ENCODE peak calls at places on chromosomes 13 and 19, in nine cellular contexts. One of them, this sample, is unnamed.

GRCh38 chr19:32599736-32600157 is 18.8 kb downstream of the PDCD5 start:
- DNase-seq in neural progenitor cell: peak
- DNase-seq in fibroblast of villous mesenchyme: peak
- DNase-seq in IMR-90: peak
- DNase-seq in RWPE1: peak
- DNase-seq in smooth muscle cell of the brain vasculature: peak
- DNase-seq in left ventricle myocardium inferior: no peak
- DNase-seq in stimulated activated CD4-positive, alpha-beta T cell treated with anti-CD3 and anti-CD28 coated beads, Interleukin-1b, Interleukin-23, amount 100 ng/mL, for 4 hours: no peak
- DNase-seq in tibial artery: no peak
- DNase-seq in this sample: no peak

GRCh38 chr13:92739306-92739818 is 487.2 kb upstream of the GPC6 start:
- DNase-seq in neural progenitor cell: no peak
- DNase-seq in stimulated activated CD4-positive, alpha-beta T cell treated with anti-CD3 and anti-CD28 coated beads, Interleukin-1b, Interleukin-23, amount 100 ng/mL, for 4 hours: no peak
- DNase-seq in IMR-90: peak
- DNase-seq in smooth muscle cell of the brain vasculature: no peak
- DNase-seq in left ventricle myocardium inferior: no peak
- DNase-seq in fibroblast of villous mesenchyme: no peak
- DNase-seq in tibial artery: no peak
- DNase-seq in RWPE1: no peak
- DNase-seq in this sample: no peak

GRCh38 chr19:8397746-8398721 is 7.9 kb downstream of the RAB11B start:
- DNase-seq in RWPE1: no peak
- DNase-seq in left ventricle myocardium inferior: no peak
- DNase-seq in neural progenitor cell: no peak
- DNase-seq in tibial artery: no peak
- DNase-seq in IMR-90: no peak
- DNase-seq in fibroblast of villous mesenchyme: no peak
- DNase-seq in stimulated activated CD4-positive, alpha-beta T cell treated with anti-CD3 and anti-CD28 coated beads, Interleukin-1b, Interleukin-23, amount 100 ng/mL, for 4 hours: no peak
- DNase-seq in smooth muscle cell of the brain vasculature: no peak
- DNase-seq in this sample: no peak

GRCh38 chr13:113291129-113291528 is 5.9 kb upstream of the LAMP1 start:
- DNase-seq in IMR-90: no peak
- DNase-seq in fibroblast of villous mesenchyme: no peak
- DNase-seq in stimulated activated CD4-positive, alpha-beta T cell treated with anti-CD3 and anti-CD28 coated beads, Interleukin-1b, Interleukin-23, amount 100 ng/mL, for 4 hours: no peak
- DNase-seq in RWPE1: no peak
- DNase-seq in neural progenitor cell: no peak
- DNase-seq in smooth muscle cell of the brain vasculature: no peak
- DNase-seq in left ventricle myocardium inferior: no peak
- DNase-seq in tibial artery: no peak
- DNase-seq in this sample: no peak

GRCh38 chr19:1038995-1039645 is 787 bp upstream of the ABCA7 start:
- DNase-seq in neural progenitor cell: no peak
- DNase-seq in left ventricle myocardium inferior: no peak
- DNase-seq in smooth muscle cell of the brain vasculature: no peak
- DNase-seq in stimulated activated CD4-positive, alpha-beta T cell treated with anti-CD3 and anti-CD28 coated beads, Interleukin-1b, Interleukin-23, amount 100 ng/mL, for 4 hours: no peak
- DNase-seq in tibial artery: no peak
- DNase-seq in fibroblast of villous mesenchyme: no peak
- DNase-seq in IMR-90: peak
- DNase-seq in RWPE1: no peak
- DNase-seq in this sample: no peak

GRCh38 chr19:4060621-4061177 is 6.0 kb downstream of the ZBTB7A start:
- DNase-seq in neural progenitor cell: no peak
- DNase-seq in RWPE1: no peak
- DNase-seq in fibroblast of villous mesenchyme: no peak
- DNase-seq in IMR-90: no peak
- DNase-seq in tibial artery: no peak
- DNase-seq in stimulated activated CD4-positive, alpha-beta T cell treated with anti-CD3 and anti-CD28 coated beads, Interleukin-1b, Interleukin-23, amount 100 ng/mL, for 4 hours: no peak
- DNase-seq in smooth muscle cell of the brain vasculature: no peak
- DNase-seq in left ventricle myocardium inferior: no peak
- DNase-seq in this sample: peak

GRCh38 chr19:19459099-19459498 is 53.6 kb downstream of the GATAD2A start:
- DNase-seq in stimulated activated CD4-positive, alpha-beta T cell treated with anti-CD3 and anti-CD28 coated beads, Interleukin-1b, Interleukin-23, amount 100 ng/mL, for 4 hours: no peak
- DNase-seq in fibroblast of villous mesenchyme: peak
- DNase-seq in smooth muscle cell of the brain vasculature: no peak
- DNase-seq in IMR-90: peak
- DNase-seq in left ventricle myocardium inferior: no peak
- DNase-seq in RWPE1: no peak
- DNase-seq in neural progenitor cell: no peak
- DNase-seq in tibial artery: no peak
- DNase-seq in this sample: no peak

GRCh38 chr13:83197316-83197715 is 685.0 kb downstream of the SLITRK1 start:
- DNase-seq in tibial artery: no peak
- DNase-seq in left ventricle myocardium inferior: no peak
- DNase-seq in neural progenitor cell: no peak
- DNase-seq in IMR-90: no peak
- DNase-seq in fibroblast of villous mesenchyme: no peak
- DNase-seq in smooth muscle cell of the brain vasculature: no peak
- DNase-seq in RWPE1: no peak
- DNase-seq in stimulated activated CD4-positive, alpha-beta T cell treated with anti-CD3 and anti-CD28 coated beads, Interleukin-1b, Interleukin-23, amount 100 ng/mL, for 4 hours: no peak
- DNase-seq in this sample: no peak

GRCh38 chr19:23056516-23056915 is 53.5 kb upstream of the ZNF728 start:
- DNase-seq in IMR-90: no peak
- DNase-seq in stimulated activated CD4-positive, alpha-beta T cell treated with anti-CD3 and anti-CD28 coated beads, Interleukin-1b, Interleukin-23, amount 100 ng/mL, for 4 hours: no peak
- DNase-seq in smooth muscle cell of the brain vasculature: no peak
- DNase-seq in RWPE1: no peak
- DNase-seq in tibial artery: no peak
- DNase-seq in fibroblast of villous mesenchyme: no peak
- DNase-seq in neural progenitor cell: no peak
- DNase-seq in left ventricle myocardium inferior: no peak
- DNase-seq in this sample: no peak

GRCh38 chr19:39264306-39265290 is 3.6 kb upstream of the IFNL2 start:
- DNase-seq in fibroblast of villous mesenchyme: no peak
- DNase-seq in neural progenitor cell: peak
- DNase-seq in RWPE1: no peak
- DNase-seq in IMR-90: no peak
- DNase-seq in left ventricle myocardium inferior: no peak
- DNase-seq in tibial artery: no peak
- DNase-seq in smooth muscle cell of the brain vasculature: no peak
- DNase-seq in stimulated activated CD4-positive, alpha-beta T cell treated with anti-CD3 and anti-CD28 coated beads, Interleukin-1b, Interleukin-23, amount 100 ng/mL, for 4 hours: no peak
- DNase-seq in this sample: no peak

GRCh38 chr13:38350114-38350617 is 515 bp downstream of the UFM1 start:
- DNase-seq in neural progenitor cell: peak
- DNase-seq in IMR-90: peak
- DNase-seq in left ventricle myocardium inferior: peak
- DNase-seq in smooth muscle cell of the brain vasculature: peak
- DNase-seq in RWPE1: peak
- DNase-seq in stimulated activated CD4-positive, alpha-beta T cell treated with anti-CD3 and anti-CD28 coated beads, Interleukin-1b, Interleukin-23, amount 100 ng/mL, for 4 hours: peak
- DNase-seq in tibial artery: peak
- DNase-seq in fibroblast of villous mesenchyme: peak
- DNase-seq in this sample: peak

GRCh38 chr13:73715114-73715909 is 418.9 kb downstream of the KLF12 start:
- DNase-seq in neural progenitor cell: no peak
- DNase-seq in fibroblast of villous mesenchyme: no peak
- DNase-seq in smooth muscle cell of the brain vasculature: no peak
- DNase-seq in RWPE1: no peak
- DNase-seq in IMR-90: no peak
- DNase-seq in tibial artery: no peak
- DNase-seq in left ventricle myocardium inferior: no peak
- DNase-seq in stimulated activated CD4-positive, alpha-beta T cell treated with anti-CD3 and anti-CD28 coated beads, Interleukin-1b, Interleukin-23, amount 100 ng/mL, for 4 hours: peak
- DNase-seq in this sample: peak

GRCh38 chr13:98313938-98314292 is 136.8 kb upstream of the RNF113B start:
- DNase-seq in fibroblast of villous mesenchyme: no peak
- DNase-seq in tibial artery: no peak
- DNase-seq in neural progenitor cell: no peak
- DNase-seq in RWPE1: no peak
- DNase-seq in IMR-90: no peak
- DNase-seq in left ventricle myocardium inferior: no peak
- DNase-seq in stimulated activated CD4-positive, alpha-beta T cell treated with anti-CD3 and anti-CD28 coated beads, Interleukin-1b, Interleukin-23, amount 100 ng/mL, for 4 hours: no peak
- DNase-seq in smooth muscle cell of the brain vasculature: no peak
- DNase-seq in this sample: no peak

GRCh38 chr19:2144190-2144589 is 7.2 kb downstream of the AP3D1 start:
- DNase-seq in smooth muscle cell of the brain vasculature: no peak
- DNase-seq in stimulated activated CD4-positive, alpha-beta T cell treated with anti-CD3 and anti-CD28 coated beads, Interleukin-1b, Interleukin-23, amount 100 ng/mL, for 4 hours: no peak
- DNase-seq in left ventricle myocardium inferior: no peak
- DNase-seq in RWPE1: no peak
- DNase-seq in neural progenitor cell: no peak
- DNase-seq in fibroblast of villous mesenchyme: no peak
- DNase-seq in tibial artery: no peak
- DNase-seq in IMR-90: no peak
- DNase-seq in this sample: no peak

GRCh38 chr19:28619842-28620429 is 593.0 kb downstream of the UQCRFS1 start:
- DNase-seq in neural progenitor cell: no peak
- DNase-seq in left ventricle myocardium inferior: no peak
- DNase-seq in smooth muscle cell of the brain vasculature: no peak
- DNase-seq in stimulated activated CD4-positive, alpha-beta T cell treated with anti-CD3 and anti-CD28 coated beads, Interleukin-1b, Interleukin-23, amount 100 ng/mL, for 4 hours: no peak
- DNase-seq in IMR-90: no peak
- DNase-seq in tibial artery: no peak
- DNase-seq in fibroblast of villous mesenchyme: no peak
- DNase-seq in RWPE1: no peak
- DNase-seq in this sample: no peak

GRCh38 chr13:86870388-86870966 is 800.7 kb upstream of the SLITRK5 start:
- DNase-seq in smooth muscle cell of the brain vasculature: no peak
- DNase-seq in stimulated activated CD4-positive, alpha-beta T cell treated with anti-CD3 and anti-CD28 coated beads, Interleukin-1b, Interleukin-23, amount 100 ng/mL, for 4 hours: no peak
- DNase-seq in neural progenitor cell: peak
- DNase-seq in tibial artery: no peak
- DNase-seq in fibroblast of villous mesenchyme: peak
- DNase-seq in RWPE1: no peak
- DNase-seq in IMR-90: peak
- DNase-seq in left ventricle myocardium inferior: no peak
- DNase-seq in this sample: no peak

GRCh38 chr19:7673995-7674667 is 2.8 kb upstream of the MCEMP1 start:
- DNase-seq in smooth muscle cell of the brain vasculature: no peak
- DNase-seq in fibroblast of villous mesenchyme: peak
- DNase-seq in neural progenitor cell: peak
- DNase-seq in tibial artery: peak
- DNase-seq in left ventricle myocardium inferior: peak
- DNase-seq in IMR-90: peak
- DNase-seq in RWPE1: peak
- DNase-seq in stimulated activated CD4-positive, alpha-beta T cell treated with anti-CD3 and anti-CD28 coated beads, Interleukin-1b, Interleukin-23, amount 100 ng/mL, for 4 hours: no peak
- DNase-seq in this sample: peak

GRCh38 chr19:8262431-8262830 is 45.7 kb downstream of the CD320 start:
- DNase-seq in smooth muscle cell of the brain vasculature: no peak
- DNase-seq in neural progenitor cell: no peak
- DNase-seq in left ventricle myocardium inferior: no peak
- DNase-seq in IMR-90: no peak
- DNase-seq in tibial artery: peak
- DNase-seq in fibroblast of villous mesenchyme: no peak
- DNase-seq in RWPE1: no peak
- DNase-seq in stimulated activated CD4-positive, alpha-beta T cell treated with anti-CD3 and anti-CD28 coated beads, Interleukin-1b, Interleukin-23, amount 100 ng/mL, for 4 hours: no peak
- DNase-seq in this sample: no peak

GRCh38 chr19:27660428-27660827 is 1552.5 kb downstream of the UQCRFS1 start:
- DNase-seq in left ventricle myocardium inferior: no peak
- DNase-seq in tibial artery: no peak
- DNase-seq in smooth muscle cell of the brain vasculature: no peak
- DNase-seq in neural progenitor cell: no peak
- DNase-seq in IMR-90: no peak
- DNase-seq in fibroblast of villous mesenchyme: no peak
- DNase-seq in stimulated activated CD4-positive, alpha-beta T cell treated with anti-CD3 and anti-CD28 coated beads, Interleukin-1b, Interleukin-23, amount 100 ng/mL, for 4 hours: no peak
- DNase-seq in RWPE1: no peak
- DNase-seq in this sample: no peak

GRCh38 chr19:35063940-35064818 is 22.7 kb downstream of the HPN start:
- DNase-seq in left ventricle myocardium inferior: no peak
- DNase-seq in neural progenitor cell: no peak
- DNase-seq in fibroblast of villous mesenchyme: peak
- DNase-seq in stimulated activated CD4-positive, alpha-beta T cell treated with anti-CD3 and anti-CD28 coated beads, Interleukin-1b, Interleukin-23, amount 100 ng/mL, for 4 hours: no peak
- DNase-seq in RWPE1: peak
- DNase-seq in smooth muscle cell of the brain vasculature: no peak
- DNase-seq in tibial artery: no peak
- DNase-seq in IMR-90: peak
- DNase-seq in this sample: peak

GRCh38 chr19:8194528-8195275 is 14.5 kb upstream of the CERS4 start:
- DNase-seq in tibial artery: no peak
- DNase-seq in IMR-90: no peak
- DNase-seq in RWPE1: no peak
- DNase-seq in stimulated activated CD4-positive, alpha-beta T cell treated with anti-CD3 and anti-CD28 coated beads, Interleukin-1b, Interleukin-23, amount 100 ng/mL, for 4 hours: peak
- DNase-seq in fibroblast of villous mesenchyme: no peak
- DNase-seq in smooth muscle cell of the brain vasculature: no peak
- DNase-seq in left ventricle myocardium inferior: no peak
- DNase-seq in neural progenitor cell: no peak
- DNase-seq in this sample: peak

GRCh38 chr19:648305-648704 is 8.6 kb downstream of the FGF22 start:
- DNase-seq in fibroblast of villous mesenchyme: no peak
- DNase-seq in stimulated activated CD4-positive, alpha-beta T cell treated with anti-CD3 and anti-CD28 coated beads, Interleukin-1b, Interleukin-23, amount 100 ng/mL, for 4 hours: no peak
- DNase-seq in left ventricle myocardium inferior: no peak
- DNase-seq in smooth muscle cell of the brain vasculature: no peak
- DNase-seq in neural progenitor cell: no peak
- DNase-seq in IMR-90: no peak
- DNase-seq in tibial artery: no peak
- DNase-seq in RWPE1: no peak
- DNase-seq in this sample: no peak

GRCh38 chr13:75803175-75803611 is 167.1 kb downstream of the LMO7 start:
- DNase-seq in tibial artery: no peak
- DNase-seq in neural progenitor cell: no peak
- DNase-seq in IMR-90: no peak
- DNase-seq in smooth muscle cell of the brain vasculature: no peak
- DNase-seq in left ventricle myocardium inferior: no peak
- DNase-seq in RWPE1: no peak
- DNase-seq in fibroblast of villous mesenchyme: no peak
- DNase-seq in stimulated activated CD4-positive, alpha-beta T cell treated with anti-CD3 and anti-CD28 coated beads, Interleukin-1b, Interleukin-23, amount 100 ng/mL, for 4 hours: no peak
- DNase-seq in this sample: no peak

GRCh38 chr13:59425211-59425721 is 738.5 kb downstream of the DIAPH3 start:
- DNase-seq in stimulated activated CD4-positive, alpha-beta T cell treated with anti-CD3 and anti-CD28 coated beads, Interleukin-1b, Interleukin-23, amount 100 ng/mL, for 4 hours: no peak
- DNase-seq in neural progenitor cell: no peak
- DNase-seq in RWPE1: no peak
- DNase-seq in smooth muscle cell of the brain vasculature: no peak
- DNase-seq in left ventricle myocardium inferior: no peak
- DNase-seq in fibroblast of villous mesenchyme: peak
- DNase-seq in IMR-90: peak
- DNase-seq in tibial artery: no peak
- DNase-seq in this sample: no peak

GRCh38 chr19:8576273-8576993 is 809 bp downstream of the MYO1F start:
- DNase-seq in neural progenitor cell: no peak
- DNase-seq in fibroblast of villous mesenchyme: no peak
- DNase-seq in IMR-90: no peak
- DNase-seq in tibial artery: no peak
- DNase-seq in RWPE1: no peak
- DNase-seq in stimulated activated CD4-positive, alpha-beta T cell treated with anti-CD3 and anti-CD28 coated beads, Interleukin-1b, Interleukin-23, amount 100 ng/mL, for 4 hours: no peak
- DNase-seq in left ventricle myocardium inferior: no peak
- DNase-seq in smooth muscle cell of the brain vasculature: no peak
- DNase-seq in this sample: no peak

GRCh38 chr19:33814181-33815165 is 17.8 kb downstream of the KCTD15 start:
- DNase-seq in RWPE1: no peak
- DNase-seq in neural progenitor cell: no peak
- DNase-seq in stimulated activated CD4-positive, alpha-beta T cell treated with anti-CD3 and anti-CD28 coated beads, Interleukin-1b, Interleukin-23, amount 100 ng/mL, for 4 hours: no peak
- DNase-seq in tibial artery: no peak
- DNase-seq in IMR-90: peak
- DNase-seq in left ventricle myocardium inferior: no peak
- DNase-seq in smooth muscle cell of the brain vasculature: no peak
- DNase-seq in fibroblast of villous mesenchyme: peak
- DNase-seq in this sample: peak

GRCh38 chr19:3783660-3784584 is 2.3 kb downstream of the MATK start:
- DNase-seq in left ventricle myocardium inferior: no peak
- DNase-seq in smooth muscle cell of the brain vasculature: no peak
- DNase-seq in tibial artery: no peak
- DNase-seq in IMR-90: no peak
- DNase-seq in RWPE1: peak
- DNase-seq in stimulated activated CD4-positive, alpha-beta T cell treated with anti-CD3 and anti-CD28 coated beads, Interleukin-1b, Interleukin-23, amount 100 ng/mL, for 4 hours: peak
- DNase-seq in neural progenitor cell: peak
- DNase-seq in fibroblast of villous mesenchyme: no peak
- DNase-seq in this sample: no peak

GRCh38 chr19:4583961-4584669 is 24.6 kb upstream of the SEMA6B start:
- DNase-seq in stimulated activated CD4-positive, alpha-beta T cell treated with anti-CD3 and anti-CD28 coated beads, Interleukin-1b, Interleukin-23, amount 100 ng/mL, for 4 hours: peak
- DNase-seq in left ventricle myocardium inferior: no peak
- DNase-seq in neural progenitor cell: peak
- DNase-seq in fibroblast of villous mesenchyme: peak
- DNase-seq in smooth muscle cell of the brain vasculature: no peak
- DNase-seq in RWPE1: no peak
- DNase-seq in IMR-90: no peak
- DNase-seq in tibial artery: no peak
- DNase-seq in this sample: no peak

GRCh38 chr13:25881946-25882574 is 169.8 kb downstream of the SHISA2 start:
- DNase-seq in fibroblast of villous mesenchyme: peak
- DNase-seq in tibial artery: no peak
- DNase-seq in neural progenitor cell: peak
- DNase-seq in RWPE1: no peak
- DNase-seq in left ventricle myocardium inferior: no peak
- DNase-seq in smooth muscle cell of the brain vasculature: no peak
- DNase-seq in IMR-90: no peak
- DNase-seq in stimulated activated CD4-positive, alpha-beta T cell treated with anti-CD3 and anti-CD28 coated beads, Interleukin-1b, Interleukin-23, amount 100 ng/mL, for 4 hours: no peak
- DNase-seq in this sample: no peak

GRCh38 chr13:93304868-93305613 is 78.4 kb downstream of the GPC6 start:
- DNase-seq in stimulated activated CD4-positive, alpha-beta T cell treated with anti-CD3 and anti-CD28 coated beads, Interleukin-1b, Interleukin-23, amount 100 ng/mL, for 4 hours: no peak
- DNase-seq in fibroblast of villous mesenchyme: no peak
- DNase-seq in IMR-90: no peak
- DNase-seq in neural progenitor cell: no peak
- DNase-seq in smooth muscle cell of the brain vasculature: no peak
- DNase-seq in RWPE1: no peak
- DNase-seq in tibial artery: no peak
- DNase-seq in left ventricle myocardium inferior: no peak
- DNase-seq in this sample: no peak

This sample was measured in lower lobe of right lung.